ENCODE peak calls at places on chromosomes 6 and 20, in six cellular contexts. One of them, this sample, is unnamed.

GRCh38 chr20:43904195-43904594 is 10.5 kb upstream of the TOX2 start:
- ATAC-seq in K562: no peak
- ATAC-seq in GM12878: no peak
- ATAC-seq in A549: no peak
- ATAC-seq in upper lobe of left lung: no peak
- ATAC-seq in HepG2: peak; percentile 93
- ATAC-seq in this sample: no peak

GRCh38 chr20:32982617-32983458 is 21.4 kb downstream of the SUN5 start:
- ATAC-seq in K562: no peak
- ATAC-seq in GM12878: no peak
- ATAC-seq in A549: no peak
- ATAC-seq in upper lobe of left lung: no peak
- ATAC-seq in HepG2: peak; percentile 45
- ATAC-seq in this sample: no peak

GRCh38 chr6:4593891-4594445 is 182.2 kb upstream of the CDYL start:
- ATAC-seq in K562: no peak
- ATAC-seq in GM12878: no peak
- ATAC-seq in A549: no peak
- ATAC-seq in upper lobe of left lung: no peak
- ATAC-seq in HepG2: no peak
- ATAC-seq in this sample: no peak

GRCh38 chr6:130928993-130929678 is 101.9 kb downstream of the SMLR1 start:
- ATAC-seq in K562: no peak
- ATAC-seq in GM12878: no peak
- ATAC-seq in A549: no peak
- ATAC-seq in upper lobe of left lung: no peak
- ATAC-seq in HepG2: no peak
- ATAC-seq in this sample: peak; percentile 24

GRCh38 chr6:158143700-158144099 is 24.4 kb downstream of the SERAC1 start:
- ATAC-seq in K562: peak; percentile 89
- ATAC-seq in GM12878: peak; percentile 63
- ATAC-seq in A549: no peak
- ATAC-seq in upper lobe of left lung: no peak
- ATAC-seq in HepG2: peak; percentile 82
- ATAC-seq in this sample: no peak

GRCh38 chr6:52098649-52099184 is 11.3 kb upstream of the PKHD1 start:
- ATAC-seq in K562: no peak
- ATAC-seq in GM12878: no peak
- ATAC-seq in A549: no peak
- ATAC-seq in upper lobe of left lung: no peak
- ATAC-seq in HepG2: no peak
- ATAC-seq in this sample: no peak

GRCh38 chr6:101001012-101001411 is 119.9 kb upstream of the ASCC3 start:
- ATAC-seq in K562: no peak
- ATAC-seq in GM12878: no peak
- ATAC-seq in A549: no peak
- ATAC-seq in upper lobe of left lung: no peak
- ATAC-seq in HepG2: no peak
- ATAC-seq in this sample: no peak

GRCh38 chr6:127291495-127291894 is 24.8 kb downstream of the RNF146 start:
- ATAC-seq in K562: no peak
- ATAC-seq in GM12878: peak; percentile 95
- ATAC-seq in A549: no peak
- ATAC-seq in upper lobe of left lung: no peak
- ATAC-seq in HepG2: no peak
- ATAC-seq in this sample: no peak

GRCh38 chr6:119526609-119527605 is 177.3 kb upstream of the MAN1A1 start:
- ATAC-seq in K562: peak; percentile 74
- ATAC-seq in GM12878: no peak
- ATAC-seq in A549: no peak
- ATAC-seq in upper lobe of left lung: no peak
- ATAC-seq in HepG2: no peak
- ATAC-seq in this sample: no peak
- TF ChIP-seq EP300 in K562: no peak
- TF ChIP-seq EP300 in GM12878: no peak
- TF ChIP-seq EP300 in A549: no peak
- TF ChIP-seq EP300 in upper lobe of left lung: no peak
- TF ChIP-seq EP300 in HepG2: no peak
- TF ChIP-seq EP300 in this sample: no peak

GRCh38 chr20:61233590-61233989 is 18.5 kb upstream of the CDH4 start:
- ATAC-seq in K562: no peak
- ATAC-seq in GM12878: no peak
- ATAC-seq in A549: no peak
- ATAC-seq in upper lobe of left lung: peak; percentile 7
- ATAC-seq in HepG2: no peak
- ATAC-seq in this sample: no peak

GRCh38 chr20:61234224-61234623 is 17.8 kb upstream of the CDH4 start:
- ATAC-seq in K562: no peak
- ATAC-seq in GM12878: no peak
- ATAC-seq in A549: no peak
- ATAC-seq in upper lobe of left lung: no peak
- ATAC-seq in HepG2: no peak
- ATAC-seq in this sample: no peak

GRCh38 chr20:61230166-61230565 is 21.9 kb upstream of the CDH4 start:
- ATAC-seq in K562: no peak
- ATAC-seq in GM12878: no peak
- ATAC-seq in A549: no peak
- ATAC-seq in upper lobe of left lung: no peak
- ATAC-seq in HepG2: no peak
- ATAC-seq in this sample: no peak
- TF ChIP-seq CTCF in K562: no peak
- TF ChIP-seq CTCF in GM12878: no peak
- TF ChIP-seq CTCF in A549: no peak
- TF ChIP-seq CTCF in upper lobe of left lung: no peak
- TF ChIP-seq CTCF in HepG2: no peak
- TF ChIP-seq CTCF in this sample: no peak

GRCh38 chr6:168340819-168341218 is 21.2 kb upstream of the DACT2 start:
- ATAC-seq in K562: no peak
- ATAC-seq in GM12878: no peak
- ATAC-seq in A549: no peak
- ATAC-seq in upper lobe of left lung: no peak
- ATAC-seq in HepG2: no peak
- ATAC-seq in this sample: no peak

GRCh38 chr6:168343239-168344167 is 23.9 kb upstream of the DACT2 start:
- ATAC-seq in K562: no peak
- ATAC-seq in GM12878: no peak
- ATAC-seq in A549: no peak
- ATAC-seq in upper lobe of left lung: no peak
- ATAC-seq in HepG2: no peak
- ATAC-seq in this sample: no peak

GRCh38 chr6:168341280-168341679 is 21.7 kb upstream of the DACT2 start:
- ATAC-seq in K562: no peak
- ATAC-seq in GM12878: no peak
- ATAC-seq in A549: no peak
- ATAC-seq in upper lobe of left lung: no peak
- ATAC-seq in HepG2: no peak
- ATAC-seq in this sample: no peak

GRCh38 chr6:168344338-168344737 is 24.8 kb upstream of the DACT2 start:
- ATAC-seq in K562: no peak
- ATAC-seq in GM12878: no peak
- ATAC-seq in A549: no peak
- ATAC-seq in upper lobe of left lung: no peak
- ATAC-seq in HepG2: no peak
- ATAC-seq in this sample: no peak

GRCh38 chr6:168342626-168343025 is 23.0 kb upstream of the DACT2 start:
- ATAC-seq in K562: no peak
- ATAC-seq in GM12878: no peak
- ATAC-seq in A549: no peak
- ATAC-seq in upper lobe of left lung: no peak
- ATAC-seq in HepG2: no peak
- ATAC-seq in this sample: no peak
- TF ChIP-seq EP300 in K562: no peak
- TF ChIP-seq EP300 in GM12878: no peak
- TF ChIP-seq EP300 in A549: no peak
- TF ChIP-seq EP300 in upper lobe of left lung: no peak
- TF ChIP-seq EP300 in HepG2: no peak
- TF ChIP-seq EP300 in this sample: no peak

GRCh38 chr20:62593616-62594015 is 48.7 kb upstream of the SLCO4A1 start:
- ATAC-seq in K562: no peak
- ATAC-seq in GM12878: no peak
- ATAC-seq in A549: no peak
- ATAC-seq in upper lobe of left lung: no peak
- ATAC-seq in HepG2: no peak
- ATAC-seq in this sample: no peak

GRCh38 chr20:62591591-62591990 is 50.7 kb upstream of the SLCO4A1 start:
- ATAC-seq in K562: no peak
- ATAC-seq in GM12878: no peak
- ATAC-seq in A549: no peak
- ATAC-seq in upper lobe of left lung: no peak
- ATAC-seq in HepG2: no peak
- ATAC-seq in this sample: no peak

GRCh38 chr20:62590301-62591121 is 51.8 kb upstream of the SLCO4A1 start:
- ATAC-seq in K562: no peak
- ATAC-seq in GM12878: no peak
- ATAC-seq in A549: peak; percentile 85
- ATAC-seq in upper lobe of left lung: peak; percentile 13
- ATAC-seq in HepG2: no peak
- ATAC-seq in this sample: peak; percentile 44

GRCh38 chr20:62591122-62591468 is 51.2 kb upstream of the SLCO4A1 start:
- ATAC-seq in K562: no peak
- ATAC-seq in GM12878: no peak
- ATAC-seq in A549: no peak
- ATAC-seq in upper lobe of left lung: no peak
- ATAC-seq in HepG2: no peak
- ATAC-seq in this sample: no peak

DNA sequence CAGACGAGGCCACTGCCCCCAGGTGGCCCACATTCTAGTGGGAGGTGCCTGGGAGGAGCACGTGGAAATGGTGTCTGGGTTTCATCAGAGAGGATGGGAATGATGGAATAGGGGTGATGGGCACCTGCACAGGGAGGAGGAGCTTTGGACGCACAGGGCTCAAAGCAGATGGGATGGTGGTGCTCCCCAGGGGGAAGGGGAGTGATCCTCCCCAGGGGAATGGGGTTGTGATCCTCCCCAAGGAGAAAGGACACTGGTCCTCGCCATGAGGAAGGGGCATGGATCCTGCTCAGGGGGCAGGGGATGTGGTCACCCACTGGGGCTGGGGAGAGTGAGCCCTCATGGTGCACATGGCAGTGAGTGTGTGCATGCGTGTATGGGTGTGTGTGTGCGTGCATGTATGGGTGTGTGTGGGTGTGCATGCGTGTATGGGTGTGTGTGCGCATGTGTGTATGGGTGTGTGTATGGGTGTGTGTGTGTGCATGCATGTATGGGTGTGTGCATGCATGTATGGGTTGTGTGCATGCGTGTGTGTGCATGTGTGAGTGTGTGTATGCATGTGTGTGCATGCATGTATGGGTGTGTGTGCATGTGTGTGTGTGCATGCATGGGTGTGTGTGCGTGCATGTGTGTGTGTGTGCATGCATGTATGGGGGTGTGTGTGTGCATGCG is 49.7 kb upstream of the SLCO4A1 start:
- ATAC-seq in K562: no peak
- ATAC-seq in GM12878: no peak
- ATAC-seq in A549: no peak
- ATAC-seq in upper lobe of left lung: no peak
- ATAC-seq in HepG2: no peak
- ATAC-seq in this sample: no peak
- TF ChIP-seq CTCF in K562: no peak
- TF ChIP-seq CTCF in GM12878: no peak
- TF ChIP-seq CTCF in A549: no peak
- TF ChIP-seq CTCF in upper lobe of left lung: no peak
- TF ChIP-seq CTCF in HepG2: no peak
- TF ChIP-seq CTCF in this sample: no peak